ENCODE peak calls at places on chromosomes 4 and X, in eight cellular contexts. O, M, V, R, D, I, F and T are unnamed samples.

GRCh38 chrX:1466232-1466661 is 13.5 kb upstream of the ASMTL start:
- DNase-seq in O (no peak), M (peak), V (no peak), R (peak), D (no peak), I (no peak), F (no peak), T (no peak)

GRCh38 chr4:121182296-121182695 is 18.2 kb upstream of the TNIP3 start:
- DNase-seq in O (no peak), M (no peak), V (no peak), R (no peak), D (no peak), I (no peak), F (no peak), T (no peak)

GRCh38 chr4:112094330-112094729 is 50.9 kb upstream of the FAM241A start:
- DNase-seq in O (no peak), M (no peak), V (no peak), R (no peak), D (no peak), I (no peak), F (no peak), T (no peak)

GRCh38 chr4:138400528-138400927 is 158.4 kb upstream of the SLC7A11 start:
- DNase-seq in O (no peak), M (no peak), V (no peak), R (no peak), D (no peak), I (no peak), F (no peak), T (no peak)

GRCh38 chrX:21770631-21771321 is 12.9 kb upstream of the SMPX start:
- DNase-seq in O (no peak), M (no peak), V (no peak), R (no peak), D (no peak), I (no peak), F (no peak), T (no peak)

GRCh38 chrX:133527415-133527814 is 112.1 kb upstream of the GPC4 start:
- DNase-seq in O (no peak), M (no peak), V (no peak), R (no peak), D (no peak), I (no peak), F (no peak), T (no peak)

GRCh38 chr4:111631157-111631999 is 513.9 kb upstream of the FAM241A start:
- DNase-seq in O (no peak), M (no peak), V (no peak), R (no peak), D (no peak), I (no peak), F (no peak), T (no peak)

GRCh38 chr4:6023766-6024165 is 5.5 kb upstream of the C4orf50 start:
- DNase-seq in O (no peak), M (no peak), V (no peak), R (no peak), D (no peak), I (no peak), F (no peak), T (no peak)

GRCh38 chrX:43703211-43703791 is 47.2 kb downstream of the MAOA start:
- DNase-seq in O (no peak), M (no peak), V (no peak), R (no peak), D (peak), I (no peak), F (no peak), T (no peak)

GRCh38 chr4:3305610-3306371 is 13.0 kb downstream of the RGS12 start:
- DNase-seq in O (no peak), M (no peak), V (no peak), R (peak), D (no peak), I (peak), F (no peak), T (no peak)

GRCh38 chrX:111854778-111855490 is 21.0 kb upstream of the TRPC5OS start:
- DNase-seq in O (no peak), M (no peak), V (no peak), R (no peak), D (no peak), I (no peak), F (no peak), T (no peak)

GRCh38 chr4:16043820-16044554 is 39.8 kb downstream of the PROM1 start:
- DNase-seq in O (no peak), M (no peak), V (no peak), R (no peak), D (no peak), I (peak), F (no peak), T (no peak)